ENCODE peak calls at places on chromosomes 2 and 18, in four cellular contexts. E is A549, V is HepG2, P is K562. M is an unnamed sample.

GRCh38 chr2:199977984-199978415 is 22.6 kb downstream of the MAIP1 start:
- DNase-seq in E (no peak), V (peak), P (no peak), M (no peak)

GRCh38 chr2:151198646-151199045 is 63.0 kb downstream of the RBM43 start:
- DNase-seq in E (no peak), V (no peak), P (no peak), M (no peak)

GRCh38 chr2:173184031-173185004 is 108.7 kb downstream of the MAP3K20 start:
- DNase-seq in E (peak), V (no peak), P (peak), M (no peak)

GRCh38 chr2:43443317-43443716 is 152.5 kb downstream of the THADA start:
- DNase-seq in E (no peak), V (no peak), P (no peak), M (no peak)

GRCh38 chr2:45889620-45890019 is 238.1 kb downstream of the PRKCE start:
- DNase-seq in E (no peak), V (no peak), P (no peak), M (no peak)

GRCh38 chr18:2654828-2655152 is 736 bp upstream of the SMCHD1 start:
- DNase-seq in E (peak), V (no peak), P (peak), M (no peak)

GRCh38 chr2:164913640-164914346 is 41.5 kb downstream of the SLC38A11 start:
- DNase-seq in E (no peak), V (peak), P (no peak), M (no peak)

GRCh38 chr2:95121150-95121494 is 486 bp downstream of the MRPS5 start:
- DNase-seq in E (no peak), V (peak), P (no peak), M (no peak)

GRCh38 chr2:84878896-84879594 is 1.8 kb downstream of the TRABD2A start:
- DNase-seq in E (no peak), V (no peak), P (no peak), M (no peak)

GRCh38 chr2:182248898-182249297 is 177.9 kb downstream of the PDE1A start:
- DNase-seq in E (no peak), V (no peak), P (no peak), M (no peak)

GRCh38 chr2:36965751-36966369 is 476 bp downstream of the STRN start:
- DNase-seq in E (peak), V (no peak), P (peak), M (peak)

GRCh38 chr18:65523461-65523860 is 227.4 kb upstream of the CDH7 start:
- DNase-seq in E (no peak), V (no peak), P (no peak), M (peak)

GRCh38 chr2:142280846-142281245 is 150.0 kb upstream of the LRP1B start:
- DNase-seq in E (no peak), V (no peak), P (no peak), M (no peak)

GRCh38 chr2:100744589-100744988 is 75.3 kb upstream of the NPAS2 start:
- DNase-seq in E (no peak), V (peak), P (no peak), M (no peak)

GRCh38 chr18:24490545-24490944 is 30.1 kb downstream of the HRH4 start:
- DNase-seq in E (no peak), V (no peak), P (no peak), M (no peak)

GRCh38 chr2:156930423-156930822 is 327.1 kb upstream of the GALNT5 start:
- DNase-seq in E (no peak), V (no peak), P (no peak), M (no peak)

GRCh38 chr2:102005989-102006885 is 14.5 kb downstream of the IL1R2 start:
- DNase-seq in E (peak), V (peak), P (peak), M (peak)

GRCh38 chr2:25822190-25823117 is 55.8 kb downstream of the ASXL2 start:
- DNase-seq in E (no peak), V (no peak), P (no peak), M (peak)

GRCh38 chr18:76428396-76429261 is 66.4 kb downstream of the ZNF516 start:
- DNase-seq in E (no peak), V (no peak), P (no peak), M (peak)

GRCh38 chr2:192437653-192438052 is 242.9 kb upstream of the TMEFF2 start:
- DNase-seq in E (no peak), V (peak), P (no peak), M (no peak)

GRCh38 chr2:187658952-187659525 is 104.8 kb upstream of the TFPI start:
- DNase-seq in E (peak), V (peak), P (peak), M (peak)

GRCh38 chr18:25675123-25675850 is 323.3 kb upstream of the ZNF521 start:
- DNase-seq in E (no peak), V (no peak), P (no peak), M (peak)

GRCh38 chr18:62523631-62524442 is 1.0 kb downstream of the ZCCHC2 start:
- DNase-seq in E (peak), V (no peak), P (peak), M (peak)

GRCh38 chr2:168997794-168998193 is 33.3 kb downstream of the ABCB11 start:
- DNase-seq in E (no peak), V (no peak), P (no peak), M (no peak)

GRCh38 chr2:72155737-72156136 is 8.1 kb upstream of the CYP26B1 start:
- DNase-seq in E (no peak), V (no peak), P (no peak), M (peak)

GRCh38 chr2:24317491-24317920 is 42.8 kb downstream of the ITSN2 start:
- DNase-seq in E (no peak), V (peak), P (no peak), M (no peak)

GRCh38 chr2:121583555-121583954 is 52.9 kb downstream of the RNU4ATAC start:
- DNase-seq in E (no peak), V (no peak), P (no peak), M (no peak)

GRCh38 chr2:40401896-40402295 is 50.0 kb downstream of the SLC8A1 start:
- DNase-seq in E (no peak), V (no peak), P (no peak), M (no peak)

GRCh38 chr2:233107906-233108305 is 47.8 kb downstream of the INPP5D start:
- DNase-seq in E (no peak), V (no peak), P (no peak), M (no peak)

GRCh38 chr2:96684883-96685282 is 42.3 kb downstream of the FER1L5 start:
- DNase-seq in E (no peak), V (no peak), P (no peak), M (no peak)

GRCh38 chr18:60984496-60984895 is 348.7 kb upstream of the CDH20 start:
- DNase-seq in E (no peak), V (no peak), P (no peak), M (no peak)

GRCh38 chr2:186098821-186099220 is 360.2 kb downstream of the FSIP2 start:
- DNase-seq in E (no peak), V (no peak), P (no peak), M (no peak)

GRCh38 chr2:202635441-202636296 is 900 bp downstream of the FAM117B start:
- DNase-seq in E (peak), V (peak), P (peak), M (no peak)
- TF ChIP-seq PHF8 in E (no peak), V (no peak), P (peak), M (no peak)

GRCh38 chr18:9333441-9334350 is 877 bp upstream of the TWSG1 start:
- DNase-seq in E (peak), V (no peak), P (no peak), M (peak)
- TF ChIP-seq EP300 in E (no peak), V (no peak), P (no peak), M (no peak)

GRCh38 chr2:54595161-54595803 is 128.2 kb upstream of the EML6 start:
- DNase-seq in E (no peak), V (no peak), P (no peak), M (no peak)

GRCh38 chr2:54595999-54596903 is 127.2 kb upstream of the EML6 start:
- DNase-seq in E (no peak), V (no peak), P (peak), M (no peak)

GRCh38 chr2:54599326-54599710 is 124.1 kb upstream of the EML6 start:
- DNase-seq in E (no peak), V (no peak), P (no peak), M (no peak)

GRCh38 chr2:54598347-54599325 is 124.8 kb upstream of the EML6 start:
- DNase-seq in E (no peak), V (no peak), P (no peak), M (no peak)

GRCh38 chr2:54597153-54597827 is 126.2 kb upstream of the EML6 start:
- DNase-seq in E (no peak), V (no peak), P (no peak), M (no peak)
- TF ChIP-seq PHF8 in E (no peak), V (no peak), P (no peak), M (no peak)

GRCh38 chr18:70207181-70207580 is 1.7 kb upstream of the RTTN start:
- DNase-seq in E (no peak), V (no peak), P (no peak), M (no peak)

GRCh38 chr18:70200286-70200685 is 5.2 kb downstream of the RTTN start:
- DNase-seq in E (no peak), V (no peak), P (no peak), M (no peak)

GRCh38 chr18:70205421-70206397 is at the start of gene RTTN:
- DNase-seq in E (peak), V (peak), P (peak), M (peak)
- TF ChIP-seq EP300 in E (no peak), V (peak), P (no peak), M (no peak)

DNA sequence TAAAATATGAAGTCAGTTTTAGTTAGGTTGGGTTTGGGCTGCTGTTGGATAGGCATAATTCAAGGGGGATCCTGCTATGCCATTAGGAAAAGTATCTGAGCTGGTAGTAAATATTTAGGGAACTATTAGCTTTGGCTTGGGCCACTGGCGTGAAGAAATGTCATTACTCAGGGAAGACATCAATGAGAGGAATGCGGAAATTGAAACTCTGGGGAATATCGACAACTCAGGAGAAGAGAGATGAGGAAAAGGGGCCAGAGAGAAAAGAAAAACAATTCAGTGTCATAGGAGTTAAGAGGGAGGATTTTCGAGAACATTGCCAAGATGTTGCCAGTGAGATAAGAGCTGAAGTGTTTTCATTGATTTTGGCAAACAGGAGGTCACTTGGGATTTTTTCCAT is 149.7 kb upstream of the PARD3B start:
- DNase-seq in E (no peak), V (no peak), P (no peak), M (no peak)
- TF ChIP-seq PHF8 in E (no peak), V (no peak), P (no peak), M (no peak)

DNA sequence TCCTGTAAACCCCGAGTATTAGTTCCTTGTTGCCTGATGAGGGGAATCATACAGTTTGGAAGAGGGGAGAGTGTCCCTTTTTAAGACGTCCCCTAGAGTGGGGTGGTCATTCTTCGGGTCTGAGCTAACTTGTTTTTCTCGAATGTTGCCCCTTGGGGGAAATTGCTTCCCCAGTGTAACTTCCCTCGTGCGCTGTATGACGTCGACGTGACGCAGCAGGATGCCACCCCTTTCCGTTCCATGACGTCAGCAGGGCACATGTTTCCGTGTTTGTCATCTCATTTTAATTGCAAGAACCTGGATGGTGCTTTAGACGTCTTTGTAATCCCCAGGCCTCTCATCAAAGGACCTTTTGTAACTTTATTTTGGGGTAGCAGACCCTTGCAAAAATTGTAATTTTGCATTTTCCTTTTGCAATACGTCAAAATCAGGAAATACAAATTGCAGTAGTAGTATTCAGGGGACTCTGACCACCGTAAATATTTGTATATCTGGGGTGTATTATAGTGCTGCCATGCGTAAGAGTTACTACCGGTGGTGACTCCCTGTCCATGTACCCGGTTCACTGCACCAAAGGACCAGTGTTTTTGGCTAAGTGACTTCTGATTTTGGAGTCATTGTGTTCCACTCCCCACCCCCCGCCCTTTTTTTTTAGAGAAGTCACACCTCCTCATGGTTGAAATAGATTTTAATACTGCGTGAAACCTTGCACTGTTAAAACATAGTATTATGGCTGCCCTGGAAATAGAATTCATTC is 712 bp downstream of the BABAM2 start:
- DNase-seq in E (peak), V (peak), P (peak), M (peak)
- TF ChIP-seq EP300 in E (no peak), V (peak), P (no peak), M (peak)

GRCh38 chr18:79092869-79093268 is 23.7 kb downstream of the ATP9B start:
- DNase-seq in E (no peak), V (no peak), P (no peak), M (no peak)
- TF ChIP-seq PHF8 in E (no peak), V (no peak), P (no peak), M (no peak)

M was measured in H1.